ENCODE peak calls at places on chromosome 10, in four cellular contexts. I is lower lobe of right lung, T is astrocyte, D is IMR-90. O is an unnamed sample. For H3K9me3, the result is how much of the 10 kb centered on the place peaks cover.

GRCh38 chr10:111335826-111336225 is 259.0 kb downstream of the ADRA2A start:
- DNase-seq in T (no peak), D (no peak), I (no peak), O (no peak)

GRCh38 chr10:5685764-5686240 is 1.2 kb downstream of the TASOR2 start:
- DNase-seq in D (peak), T (no peak), I (no peak), O (peak)

GRCh38 chr10:120514035-120514620 is 57.1 kb downstream of the PLPP4 start:
- DNase-seq in T (no peak), D (peak), I (no peak), O (peak)

GRCh38 chr10:62978417-62978955 is 154.6 kb upstream of the NRBF2 start:
- DNase-seq in I (no peak), T (peak), D (no peak), O (no peak)

GRCh38 chr10:132931258-132931657 is 11.1 kb downstream of the CFAP46 start:
- DNase-seq in T (no peak), I (no peak), D (peak), O (peak)

GRCh38 chr10:119383174-119383856 is 159.2 kb downstream of the RGS10 start:
- DNase-seq in T (no peak), D (no peak), I (no peak), O (no peak)

GRCh38 chr10:29941476-29941875 is 117.9 kb downstream of the JCAD start:
- DNase-seq in D (no peak), I (no peak), T (no peak), O (no peak)

GRCh38 chr10:101061814-101062230 is at the start of gene KAZALD1:
- DNase-seq in D (no peak), I (no peak), T (no peak), O (peak)

GRCh38 chr10:100338434-100339036 is 8.5 kb upstream of the SCD start:
- DNase-seq in D (peak), T (no peak), I (peak), O (peak)

GRCh38 chr10:124875596-124875995 is 66.3 kb upstream of the ZRANB1 start:
- DNase-seq in T (peak), D (peak), I (peak), O (peak)

GRCh38 chr10:47340613-47341170 is 7.5 kb upstream of the RBP3 start:
- DNase-seq in D (peak), T (no peak), I (no peak), O (peak)

GRCh38 chr10:125886914-125887512 is 5.9 kb upstream of the DHX32 start:
- DNase-seq in D (no peak), T (no peak), I (no peak), O (no peak)

GRCh38 chr10:89210794-89211425 is 3.8 kb upstream of the CH25H start:
- DNase-seq in I (no peak), D (peak), T (no peak), O (no peak)

GRCh38 chr10:125000366-125001312 is 58.7 kb downstream of the ZRANB1 start:
- DNase-seq in T (peak), I (peak), D (peak), O (peak)

GRCh38 chr10:78817804-78818203 is 251.0 kb upstream of the ZMIZ1 start:
- DNase-seq in T (no peak), I (no peak), D (no peak), O (no peak)

GRCh38 chr10:13758302-13758701 is 171.5 kb downstream of the PRPF18 start:
- DNase-seq in I (no peak), D (peak), T (peak), O (peak)

GRCh38 chr10:88901610-88902327 is 21.7 kb downstream of the STAMBPL1 start:
- DNase-seq in I (no peak), T (peak), D (peak), O (peak)

GRCh38 chr10:84743483-84743882 is 415.1 kb downstream of the CCSER2 start:
- DNase-seq in I (no peak), D (no peak), T (no peak), O (no peak)

GRCh38 chr10:7829289-7829834 is 11.1 kb downstream of the TAF3 start:
- DNase-seq in T (no peak), D (no peak), I (no peak), O (no peak)

GRCh38 chr10:125824736-125825135 is 1.4 kb downstream of the BCCIP start:
- DNase-seq in I (no peak), D (peak), T (peak), O (no peak)

GRCh38 chr10:21100190-21100589 is 203.1 kb upstream of the NEBL start:
- DNase-seq in D (no peak), I (no peak), T (no peak), O (peak)

GRCh38 chr10:7563368-7563767 is 103.4 kb downstream of the ITIH5 start:
- DNase-seq in T (peak), I (no peak), D (no peak), O (peak)

GRCh38 chr10:95401704-95402469 is 111.1 kb upstream of the PDLIM1 start:
- DNase-seq in D (no peak), T (no peak), I (no peak), O (no peak)

GRCh38 chr10:44974628-44975431 is 3.8 kb downstream of the DEPP1 start:
- DNase-seq in D (no peak), I (peak), T (peak), O (peak)

DNA sequence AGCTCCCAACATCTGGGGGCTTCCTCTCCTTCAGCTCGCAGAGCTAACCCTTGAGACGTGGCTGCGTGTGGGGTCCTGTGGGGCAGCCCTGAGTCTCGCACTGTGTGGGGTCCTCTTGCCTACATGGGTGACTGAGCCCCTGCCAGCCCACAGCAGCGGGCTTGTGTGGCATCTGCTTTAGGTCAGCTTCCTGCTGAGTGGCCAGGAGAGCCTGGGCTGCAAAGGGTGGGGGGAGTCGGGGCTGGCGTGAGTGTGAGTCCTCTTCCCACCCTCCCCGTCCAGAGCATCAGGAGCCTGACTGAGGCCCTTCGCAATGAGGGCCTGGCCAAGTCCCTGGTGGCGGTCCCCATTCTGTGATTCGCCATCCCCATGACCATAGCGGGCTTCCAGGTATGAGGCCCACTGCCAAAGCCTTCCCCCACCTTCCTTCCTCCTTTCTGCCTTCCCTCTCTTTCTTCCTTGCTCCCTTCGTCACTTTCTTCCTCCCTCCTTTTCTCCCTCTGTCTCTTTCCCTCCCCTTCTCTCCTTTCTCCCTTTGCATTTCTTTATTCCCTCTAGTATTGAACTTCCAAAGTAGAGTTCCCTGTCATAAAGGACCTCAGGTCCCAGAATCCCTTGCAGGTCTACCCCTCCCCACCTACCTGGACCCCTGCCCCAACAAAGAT is 85.2 kb downstream of the CDH23 start:
- DNase-seq in D (no peak), I (no peak), T (no peak), O (no peak)
- H3K27ac ChIP-seq in D (no peak), I (no peak), T (no peak), O (no peak)

GRCh38 chr10:74190494-74190893 is 39.5 kb downstream of the ADK start:
- DNase-seq in I (no peak), D (peak), T (peak), O (peak)
- H3K9me3 ChIP-seq in I (under half), D (under half), T (under half), O (under half)

DNA sequence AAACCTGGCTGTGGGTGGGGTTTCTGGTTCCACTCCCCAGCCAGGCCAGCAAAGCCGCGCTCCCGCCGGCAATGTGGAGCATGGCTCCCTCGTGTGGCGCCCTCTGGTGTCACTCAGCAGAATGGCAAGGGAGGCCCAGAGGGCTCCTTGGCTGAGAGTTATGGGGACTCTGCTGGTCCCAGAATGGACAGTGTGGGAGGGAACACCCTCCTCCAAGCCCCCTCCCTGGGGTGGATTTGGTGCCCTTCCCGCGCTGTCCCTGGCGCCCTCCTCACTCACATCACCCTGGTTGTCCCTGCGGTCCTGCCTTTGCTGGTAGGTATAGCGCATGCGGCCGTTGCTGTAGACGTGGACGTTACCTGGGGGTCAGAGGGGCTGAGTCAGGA is 14.2 kb downstream of the DNAJB12 start:
- DNase-seq in D (no peak), T (no peak), I (peak), O (no peak)
- H3K27ac ChIP-seq in D (no peak), T (no peak), I (peak), O (no peak)

GRCh38 chr10:83522456-83522855 is 616.9 kb upstream of the GHITM start:
- DNase-seq in I (no peak), T (peak), D (no peak), O (no peak)

GRCh38 chr10:83533290-83533689 is 606.0 kb upstream of the GHITM start:
- DNase-seq in T (no peak), I (no peak), D (no peak), O (no peak)

GRCh38 chr10:83522881-83523386 is 616.4 kb upstream of the GHITM start:
- DNase-seq in T (peak), D (no peak), I (no peak), O (no peak)

GRCh38 chr10:83527934-83528333 is 611.4 kb upstream of the GHITM start:
- DNase-seq in I (no peak), T (no peak), D (no peak), O (no peak)
- H3K9me3 ChIP-seq in I (under half), T (under half), D (under half), O (under half)

GRCh38 chr10:61971016-61971350 is 69.5 kb downstream of the ARID5B start:
- DNase-seq in I (no peak), D (peak), T (peak), O (peak)

GRCh38 chr10:61974611-61975010 is 73.1 kb downstream of the ARID5B start:
- DNase-seq in T (peak), D (peak), I (no peak), O (peak)

GRCh38 chr10:61975107-61975932 is 73.8 kb downstream of the ARID5B start:
- DNase-seq in I (no peak), T (peak), D (peak), O (peak)

GRCh38 chr10:61973169-61973568 is 71.7 kb downstream of the ARID5B start:
- DNase-seq in I (no peak), D (no peak), T (no peak), O (no peak)

DNA sequence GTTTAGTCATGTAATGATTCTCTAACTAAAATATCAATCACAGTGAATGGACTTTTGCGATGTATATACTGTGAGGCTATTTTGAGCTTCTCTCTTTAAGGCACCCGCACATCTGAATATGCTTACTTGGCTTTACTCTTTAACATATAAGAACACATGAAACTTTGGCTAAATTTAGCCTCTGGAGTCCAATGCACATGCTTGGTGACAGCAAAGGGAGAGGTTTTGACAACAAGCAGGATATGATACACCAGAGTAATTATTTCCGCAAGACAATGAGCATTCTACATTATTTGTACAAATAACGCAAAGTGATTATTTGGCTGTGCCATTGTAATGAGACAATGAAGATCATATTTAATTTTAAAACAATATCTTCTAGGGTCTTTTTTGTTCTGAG is 72.4 kb downstream of the ARID5B start:
- DNase-seq in D (no peak), I (no peak), T (no peak), O (peak)
- H3K27ac ChIP-seq in D (peak), I (no peak), T (peak), O (peak)

GRCh38 chr10:37535459-37536246 is 321.8 kb downstream of the ZNF248 start:
- DNase-seq in T (no peak), I (no peak), D (no peak), O (no peak)

DNA sequence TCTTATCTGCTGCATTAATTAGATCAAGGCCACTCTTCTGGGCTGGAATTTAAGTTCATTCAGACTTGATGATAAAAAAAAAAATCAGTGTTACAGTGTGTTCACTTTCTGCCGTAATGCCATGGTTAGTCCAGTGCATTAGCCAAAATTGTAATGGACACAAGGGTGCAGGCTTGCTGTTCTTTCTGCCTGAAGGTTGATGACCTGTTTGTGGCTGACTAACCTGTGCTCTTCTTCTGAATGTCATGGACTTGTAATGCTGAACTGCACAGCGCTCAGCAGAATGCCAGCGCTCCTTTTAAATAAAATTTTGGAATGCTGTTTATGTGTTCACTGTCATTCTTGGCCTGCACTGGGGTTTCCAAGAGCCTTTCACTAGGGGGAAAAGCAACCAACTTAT is 323.2 kb downstream of the ZNF248 start:
- DNase-seq in T (no peak), D (no peak), I (no peak), O (no peak)
- H3K9me3 ChIP-seq in T (under half), D (under half), I (under half), O (under half)

GRCh38 chr10:10872035-10872673 is 145.5 kb upstream of the CELF2 start:
- DNase-seq in D (peak), T (peak), I (no peak), O (peak)
- H3K27ac ChIP-seq in D (no peak), T (peak), I (peak), O (peak)

GRCh38 chr10:130261766-130262165 is 125.6 kb downstream of the GLRX3 start:
- DNase-seq in I (no peak), T (no peak), D (no peak), O (no peak)
- H3K9me3 ChIP-seq in I (under half), T (under half), D (under half), O (under half)